ENCODE peak calls at places on chromosome 19, in five cellular contexts. V, M, O, Y and K are unnamed samples.

GRCh38 chr19:3573162-3573857 is 566 bp downstream of the HMG20B start:
- DNase-seq in V (peak), M (peak), O (no peak), Y (no peak), K (no peak)

GRCh38 chr19:8585894-8586750 is 8.9 kb upstream of the MYO1F start:
- DNase-seq in V (peak), M (peak), O (no peak), Y (peak), K (no peak)

GRCh38 chr19:1082928-1083816 is 12.0 kb downstream of the POLR2E start:
- DNase-seq in V (no peak), M (no peak), O (no peak), Y (no peak), K (no peak)

GRCh38 chr19:52273301-52273700 is 3.9 kb downstream of the ZNF766 start:
- DNase-seq in V (no peak), M (no peak), O (no peak), Y (no peak), K (no peak)

GRCh38 chr19:1064661-1065605 is 2.0 kb upstream of the ARHGAP45 start:
- DNase-seq in V (peak), M (peak), O (peak), Y (peak), K (no peak)

GRCh38 chr19:29664753-29665214 is 477 bp upstream of the PLEKHF1 start:
- DNase-seq in V (no peak), M (no peak), O (no peak), Y (no peak), K (no peak)

GRCh38 chr19:29326351-29326750 is 113.4 kb upstream of the UQCRFS1 start:
- DNase-seq in V (no peak), M (no peak), O (no peak), Y (no peak), K (no peak)

GRCh38 chr19:14139944-14140343 is 3.6 kb upstream of the ASF1B start:
- DNase-seq in V (no peak), M (no peak), O (no peak), Y (no peak), K (no peak)

GRCh38 chr19:46813570-46814358 is 25.4 kb upstream of the SLC1A5 start:
- DNase-seq in V (no peak), M (peak), O (peak), Y (no peak), K (no peak)

GRCh38 chr19:48456864-48457263 is 1.5 kb downstream of the KCNJ14 start:
- DNase-seq in V (no peak), M (no peak), O (no peak), Y (no peak), K (no peak)

GRCh38 chr19:41353466-41354342 is at the start of gene TGFB1:
- DNase-seq in V (peak), M (peak), O (peak), Y (peak), K (peak)

GRCh38 chr19:10678813-10679212 is 22.4 kb upstream of the QTRT1 start:
- DNase-seq in V (no peak), M (no peak), O (no peak), Y (no peak), K (no peak)

GRCh38 chr19:518292-519231 is 11.3 kb downstream of the TPGS1 start:
- DNase-seq in V (peak), M (no peak), O (no peak), Y (peak), K (no peak)

GRCh38 chr19:48400018-48400742 is 6.7 kb downstream of the GRIN2D start:
- DNase-seq in V (peak), M (peak), O (peak), Y (peak), K (no peak)

GRCh38 chr19:19420570-19421301 is 15.3 kb downstream of the GATAD2A start:
- DNase-seq in V (no peak), M (no peak), O (no peak), Y (no peak), K (no peak)

GRCh38 chr19:10699650-10700335 is 1.4 kb upstream of the QTRT1 start:
- DNase-seq in V (peak), M (peak), O (peak), Y (peak), K (no peak)

GRCh38 chr19:3691372-3691716 is 8.9 kb downstream of the PIP5K1C start:
- DNase-seq in V (no peak), M (peak), O (no peak), Y (no peak), K (no peak)

GRCh38 chr19:33052352-33052972 is 12.2 kb downstream of the RHPN2 start:
- DNase-seq in V (no peak), M (no peak), O (peak), Y (no peak), K (no peak)

GRCh38 chr19:19816679-19817078 is 4.9 kb downstream of the ZNF506 start:
- DNase-seq in V (no peak), M (no peak), O (no peak), Y (no peak), K (no peak)

GRCh38 chr19:46180701-46181385 is 32.8 kb downstream of the IGFL2 start:
- DNase-seq in V (no peak), M (no peak), O (peak), Y (no peak), K (no peak)

GRCh38 chr19:52922841-52923781 is at the start of gene ZNF888:
- DNase-seq in V (peak), M (peak), O (peak), Y (peak), K (peak)

GRCh38 chr19:41187884-41188279 is 5.1 kb upstream of the CYP2S1 start:
- DNase-seq in V (no peak), M (no peak), O (no peak), Y (no peak), K (no peak)

GRCh38 chr19:11347546-11347945 is 1.2 kb downstream of the CCDC159 start:
- DNase-seq in V (no peak), M (no peak), O (no peak), Y (no peak), K (no peak)

GRCh38 chr19:13817615-13818371 is 22.6 kb downstream of the ZSWIM4 start:
- DNase-seq in V (peak), M (peak), O (no peak), Y (peak), K (no peak)

GRCh38 chr19:38308926-38309614 is 5.0 kb downstream of the C19orf33 start:
- DNase-seq in V (no peak), M (no peak), O (no peak), Y (no peak), K (no peak)

GRCh38 chr19:4703671-4704316 is 19.8 kb downstream of the DPP9 start:
- DNase-seq in V (no peak), M (no peak), O (no peak), Y (no peak), K (no peak)

GRCh38 chr19:38276942-38277517 is 12.7 kb downstream of the SPINT2 start:
- DNase-seq in V (no peak), M (no peak), O (no peak), Y (no peak), K (no peak)

GRCh38 chr19:45569619-45570421 is 14.8 kb downstream of the OPA3 start:
- DNase-seq in V (peak), M (peak), O (no peak), Y (peak), K (no peak)

GRCh38 chr19:1112254-1113208 is 8.7 kb downstream of the GPX4 start:
- DNase-seq in V (peak), M (peak), O (peak), Y (no peak), K (no peak)

GRCh38 chr19:3743486-3743885 is 18.0 kb downstream of the APBA3 start:
- DNase-seq in V (no peak), M (no peak), O (no peak), Y (no peak), K (no peak)

GRCh38 chr19:35461050-35461449 is 13.0 kb downstream of the FFAR2 start:
- DNase-seq in V (no peak), M (no peak), O (no peak), Y (no peak), K (no peak)

GRCh38 chr19:6020972-6021805 is 43.2 kb upstream of the RANBP3 start:
- DNase-seq in V (no peak), M (peak), O (no peak), Y (no peak), K (no peak)

GRCh38 chr19:39224910-39225309 is 19.9 kb downstream of the IFNL3 start:
- DNase-seq in V (no peak), M (no peak), O (no peak), Y (no peak), K (no peak)

GRCh38 chr19:12783226-12783848 is 7.9 kb upstream of the JUNB start:
- DNase-seq in V (no peak), M (no peak), O (no peak), Y (no peak), K (no peak)

GRCh38 chr19:12782174-12782423 is 6.7 kb upstream of the HOOK2 start:
- DNase-seq in V (no peak), M (no peak), O (no peak), Y (no peak), K (no peak)

GRCh38 chr19:12784394-12784870 is 6.9 kb upstream of the JUNB start:
- DNase-seq in V (no peak), M (no peak), O (no peak), Y (no peak), K (no peak)

GRCh38 chr19:12783849-12784393 is 7.4 kb upstream of the JUNB start:
- DNase-seq in V (no peak), M (peak), O (peak), Y (peak), K (no peak)

DNA sequence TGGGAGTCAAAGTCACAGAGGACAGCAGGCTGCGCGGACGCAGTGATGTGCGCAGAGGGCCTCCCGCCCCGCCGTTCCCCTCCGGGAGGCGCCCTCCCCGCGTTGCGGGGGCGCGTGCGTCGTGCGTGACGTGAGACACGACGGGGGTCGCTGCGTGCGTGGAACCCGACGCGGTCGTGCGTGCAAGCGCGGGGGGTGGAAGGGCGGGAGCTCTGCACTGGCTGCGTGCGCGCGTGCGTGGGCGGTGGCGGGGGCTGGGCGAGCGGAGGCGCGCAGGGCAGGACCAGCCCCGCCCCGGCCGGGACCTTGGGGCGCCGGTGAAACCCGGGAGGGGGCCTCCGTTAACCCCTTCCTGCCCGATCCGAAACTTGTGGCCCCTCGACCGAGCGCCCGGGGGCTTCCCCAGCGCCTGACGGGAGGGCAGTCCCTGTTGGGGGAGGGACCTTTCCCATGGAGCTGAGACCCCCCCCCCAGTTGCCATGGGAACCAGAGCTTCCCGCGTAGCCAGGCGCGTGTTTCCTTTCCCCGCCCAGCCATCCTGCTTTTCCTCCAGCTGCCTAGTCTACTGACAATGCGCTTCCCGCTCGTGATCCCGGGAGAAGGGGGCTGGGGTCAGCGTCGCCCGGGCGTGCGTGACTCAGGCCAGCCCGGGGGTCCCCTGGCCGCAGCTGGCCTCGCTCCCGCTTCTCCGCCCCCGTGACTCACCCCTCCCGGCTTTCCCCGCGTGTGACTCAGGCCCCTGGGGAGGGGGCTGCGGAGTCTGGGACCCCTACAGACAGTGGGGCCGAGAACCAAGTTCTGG is 7.3 kb upstream of the HOOK2 start:
- DNase-seq in V (peak), M (peak), O (no peak), Y (peak), K (no peak)
- TF ChIP-seq CTCF in V (no peak), M (peak), O (peak), Y (no peak), K (peak)

DNA sequence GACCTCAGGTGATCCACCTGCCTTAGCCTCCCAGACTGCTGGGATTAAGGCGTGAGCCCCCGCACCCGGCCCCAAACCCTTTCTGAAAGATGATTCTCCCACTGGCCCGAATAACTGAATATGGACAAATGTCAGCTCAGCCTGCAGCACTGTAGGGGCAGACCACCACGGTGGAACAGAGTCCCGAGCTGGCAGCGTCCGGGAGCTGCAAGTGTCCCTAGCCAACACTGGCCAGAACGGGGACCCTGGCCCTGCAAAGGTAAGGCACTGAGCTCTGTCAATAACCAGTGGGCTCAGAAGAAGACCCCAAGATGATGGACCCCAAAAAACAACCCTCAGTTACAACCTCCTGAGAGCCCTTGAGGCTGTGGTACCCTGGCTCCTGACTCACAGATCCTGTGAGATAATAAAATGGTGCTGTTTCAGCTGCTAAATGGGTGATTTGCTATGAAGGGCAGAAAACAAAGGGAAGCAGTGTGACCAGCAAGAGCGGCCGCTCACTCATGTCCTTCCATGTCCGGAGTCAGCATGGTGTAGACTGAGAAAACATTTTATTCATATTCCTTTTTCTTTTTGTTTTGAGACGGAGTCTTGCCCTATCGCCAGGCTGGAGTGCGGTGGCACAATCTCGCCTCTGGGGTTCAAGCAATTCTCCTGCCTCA is 1.6 kb downstream of the LSM7 start:
- DNase-seq in V (no peak), M (no peak), O (no peak), Y (no peak), K (no peak)
- H3K4me3 ChIP-seq in V (no peak), M (no peak), O (no peak), Y (no peak), K (peak)

DNA sequence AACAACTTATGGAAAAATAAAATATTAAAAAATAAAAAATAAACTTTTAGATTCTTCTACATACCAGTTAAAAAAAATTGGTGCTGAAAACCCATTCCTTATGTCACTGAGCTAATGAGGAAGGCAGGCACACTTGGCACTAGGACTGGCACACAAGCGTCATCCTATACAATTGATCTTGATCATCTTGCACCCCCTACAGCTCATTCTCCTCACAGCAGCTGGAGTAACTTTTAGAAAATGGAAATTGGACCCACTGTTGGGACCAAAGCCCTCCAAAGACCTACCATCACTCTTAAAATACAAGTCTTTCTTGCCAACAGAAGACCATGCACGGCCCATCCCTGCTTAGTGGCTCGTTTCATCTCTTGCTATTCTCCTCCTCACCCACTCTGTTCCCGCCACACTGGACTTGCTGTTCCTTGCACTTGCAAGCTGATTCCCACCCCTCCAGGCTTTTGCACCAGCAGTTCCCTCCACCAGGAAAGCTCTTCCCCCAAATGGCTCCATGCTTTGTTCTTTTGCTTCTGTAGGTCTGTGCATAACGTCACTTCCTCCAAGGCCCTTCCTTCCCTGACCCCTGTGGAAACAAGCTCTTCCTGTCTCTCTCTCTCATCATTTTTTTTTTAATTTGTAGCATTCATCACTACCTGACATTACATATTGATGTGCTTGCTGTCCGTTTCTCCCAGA is 11.6 kb downstream of the CTU1 start:
- DNase-seq in V (no peak), M (no peak), O (no peak), Y (no peak), K (no peak)
- TF ChIP-seq CTCF in V (peak), M (no peak), O (peak), Y (peak), K (peak)

DNA sequence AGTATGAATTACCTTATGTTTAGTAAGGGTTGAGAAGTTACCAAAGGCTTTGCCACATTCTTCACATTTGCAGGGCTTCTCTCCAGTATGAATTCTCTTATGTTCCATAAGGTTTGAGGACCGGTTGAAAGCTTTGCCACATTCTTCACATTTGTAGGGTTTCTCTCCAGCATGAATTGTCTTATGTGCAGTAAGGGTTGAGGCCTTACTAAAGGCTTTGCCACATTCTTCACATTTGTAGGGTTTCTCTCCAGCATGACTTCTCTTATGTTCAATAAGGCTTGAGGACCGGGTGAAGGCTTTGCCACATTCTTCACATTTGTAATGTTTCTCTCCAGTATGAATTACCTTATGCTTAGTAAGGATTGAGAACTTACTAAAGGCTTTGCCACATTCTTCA is 26.7 kb downstream of the ZNF728 start:
- DNase-seq in V (no peak), M (no peak), O (no peak), Y (no peak), K (no peak)
- H3K4me3 ChIP-seq in V (no peak), M (no peak), O (no peak), Y (no peak), K (no peak)